ENCODE peak calls at places on chromosomes 4 and X, in four cellular contexts. One of them, this sample, is unnamed.

GRCh38 chr4:23890369-23891063 is 669 bp upstream of the PPARGC1A start:
- DNase-seq in astrocyte: no peak
- DNase-seq in Caco-2: no peak
- DNase-seq in IMR-90: no peak
- DNase-seq in this sample: peak

GRCh38 chrX:21723814-21724213 is 34.1 kb downstream of the SMPX start:
- DNase-seq in astrocyte: no peak
- DNase-seq in Caco-2: no peak
- DNase-seq in IMR-90: no peak
- DNase-seq in this sample: no peak

GRCh38 chr4:83828601-83829000 is 292.7 kb downstream of the GPAT3 start:
- DNase-seq in astrocyte: no peak
- DNase-seq in Caco-2: no peak
- DNase-seq in IMR-90: peak
- DNase-seq in this sample: no peak

GRCh38 chrX:107596651-107597050 is 31.7 kb upstream of the PRPS1 start:
- DNase-seq in astrocyte: no peak
- DNase-seq in Caco-2: no peak
- DNase-seq in IMR-90: no peak
- DNase-seq in this sample: no peak

GRCh38 chr4:8308856-8309771 is 39.6 kb downstream of the HTRA3 start:
- DNase-seq in astrocyte: no peak
- DNase-seq in Caco-2: no peak
- DNase-seq in IMR-90: peak
- DNase-seq in this sample: peak

GRCh38 chrX:2794336-2794735 is 34.4 kb upstream of the GYG2 start:
- DNase-seq in astrocyte: no peak
- DNase-seq in Caco-2: no peak
- DNase-seq in IMR-90: no peak
- DNase-seq in this sample: no peak

GRCh38 chrX:76148753-76149152 is 24.1 kb upstream of the PBDC1 start:
- DNase-seq in astrocyte: peak
- DNase-seq in Caco-2: no peak
- DNase-seq in IMR-90: peak
- DNase-seq in this sample: peak

GRCh38 chrX:153032397-153033118 is 23.7 kb upstream of the PNMA3 start:
- DNase-seq in astrocyte: no peak
- DNase-seq in Caco-2: peak
- DNase-seq in IMR-90: peak
- DNase-seq in this sample: peak

GRCh38 chr4:108166441-108167315 is 2.1 kb downstream of the LEF1 start:
- DNase-seq in astrocyte: peak
- DNase-seq in Caco-2: peak
- DNase-seq in IMR-90: no peak
- DNase-seq in this sample: no peak

GRCh38 chrX:18422886-18423285 is 2.5 kb upstream of the CDKL5 start:
- DNase-seq in astrocyte: no peak
- DNase-seq in Caco-2: no peak
- DNase-seq in IMR-90: peak
- DNase-seq in this sample: peak

GRCh38 chr4:129515356-129515755 is 419.4 kb downstream of the C4orf33 start:
- DNase-seq in astrocyte: no peak
- DNase-seq in Caco-2: no peak
- DNase-seq in IMR-90: no peak
- DNase-seq in this sample: no peak

GRCh38 chr4:139599076-139599475 is 43.1 kb upstream of the SETD7 start:
- DNase-seq in astrocyte: no peak
- DNase-seq in Caco-2: no peak
- DNase-seq in IMR-90: no peak
- DNase-seq in this sample: no peak

GRCh38 chr4:55682295-55682694 is 46.2 kb upstream of the NMU start:
- DNase-seq in astrocyte: no peak
- DNase-seq in Caco-2: no peak
- DNase-seq in IMR-90: no peak
- DNase-seq in this sample: no peak

GRCh38 chrX:88881536-88881935 is 134.5 kb downstream of the CPXCR1 start:
- DNase-seq in astrocyte: no peak
- DNase-seq in Caco-2: no peak
- DNase-seq in IMR-90: no peak
- DNase-seq in this sample: no peak

GRCh38 chr4:95129708-95130343 is 372.1 kb downstream of the BMPR1B start:
- DNase-seq in astrocyte: peak
- DNase-seq in Caco-2: no peak
- DNase-seq in IMR-90: peak
- DNase-seq in this sample: peak

GRCh38 chrX:110578270-110578669 is 217.3 kb downstream of the CHRDL1 start:
- DNase-seq in astrocyte: no peak
- DNase-seq in Caco-2: no peak
- DNase-seq in IMR-90: no peak
- DNase-seq in this sample: no peak

GRCh38 chrX:14697453-14697852 is 168.1 kb downstream of the GLRA2 start:
- DNase-seq in astrocyte: no peak
- DNase-seq in Caco-2: peak
- DNase-seq in IMR-90: no peak
- DNase-seq in this sample: peak

GRCh38 chr4:139656614-139657486 is 8.8 kb upstream of the MGST2 start:
- DNase-seq in astrocyte: peak
- DNase-seq in Caco-2: peak
- DNase-seq in IMR-90: peak
- DNase-seq in this sample: peak

GRCh38 chr4:119748853-119749252 is 120.2 kb upstream of the PDE5A start:
- DNase-seq in astrocyte: peak
- DNase-seq in Caco-2: no peak
- DNase-seq in IMR-90: peak
- DNase-seq in this sample: no peak

GRCh38 chr4:793109-793861 is 32.6 kb downstream of the CPLX1 start:
- DNase-seq in astrocyte: no peak
- DNase-seq in Caco-2: no peak
- DNase-seq in IMR-90: no peak
- DNase-seq in this sample: no peak

GRCh38 chr4:796206-796605 is 29.7 kb downstream of the CPLX1 start:
- DNase-seq in astrocyte: no peak
- DNase-seq in Caco-2: no peak
- DNase-seq in IMR-90: no peak
- DNase-seq in this sample: no peak

GRCh38 chr4:795726-796119 is 30.2 kb downstream of the CPLX1 start:
- DNase-seq in astrocyte: no peak
- DNase-seq in Caco-2: no peak
- DNase-seq in IMR-90: no peak
- DNase-seq in this sample: no peak

GRCh38 chr4:793941-794621 is 31.8 kb downstream of the CPLX1 start:
- DNase-seq in astrocyte: no peak
- DNase-seq in Caco-2: no peak
- DNase-seq in IMR-90: peak
- DNase-seq in this sample: peak

DNA sequence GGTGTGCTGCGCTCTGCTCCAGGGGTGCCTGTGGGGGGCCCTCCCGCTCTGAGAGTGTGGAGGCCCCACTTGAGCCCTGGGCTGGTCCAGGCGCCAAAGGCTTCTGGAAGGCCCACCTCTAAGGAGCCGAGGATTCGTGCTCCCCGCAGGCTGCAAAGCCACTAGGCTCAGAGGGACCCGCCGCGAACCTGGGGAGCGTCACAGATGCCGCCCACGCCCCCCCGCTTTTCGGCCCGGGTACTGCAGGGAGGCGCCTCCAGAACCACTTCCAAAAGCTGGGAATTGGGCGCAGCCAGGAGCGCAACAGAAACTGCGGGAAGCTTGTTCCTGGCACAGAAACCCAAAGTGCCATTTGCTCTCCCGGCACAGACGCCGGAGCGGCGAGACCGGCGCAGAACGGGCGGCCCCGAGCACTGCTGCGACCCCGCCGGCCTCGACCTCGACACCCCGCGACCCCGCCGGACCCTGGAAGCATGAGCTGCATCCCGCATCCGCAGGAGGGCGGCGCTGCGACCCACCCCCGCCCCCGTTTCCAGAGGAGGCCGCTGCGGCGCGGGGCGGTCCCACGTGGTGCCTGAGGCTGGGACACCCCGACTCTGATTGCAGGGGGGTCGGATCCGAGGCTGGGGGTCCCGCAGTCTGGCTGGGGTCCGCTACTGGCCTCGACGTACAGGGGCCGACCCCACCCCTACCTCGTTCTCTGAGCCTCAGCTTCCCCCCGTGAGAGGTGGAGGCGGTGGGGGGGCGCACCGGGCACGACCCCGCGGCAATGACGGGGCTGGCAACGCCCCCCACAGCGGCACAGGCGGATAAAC is 30.8 kb downstream of the CPLX1 start:
- DNase-seq in astrocyte: no peak
- DNase-seq in Caco-2: no peak
- DNase-seq in IMR-90: no peak
- DNase-seq in this sample: no peak
- TF ChIP-seq CTCF in astrocyte: no peak
- TF ChIP-seq CTCF in Caco-2: no peak
- TF ChIP-seq CTCF in IMR-90: no peak
- TF ChIP-seq CTCF in this sample: no peak

DNA sequence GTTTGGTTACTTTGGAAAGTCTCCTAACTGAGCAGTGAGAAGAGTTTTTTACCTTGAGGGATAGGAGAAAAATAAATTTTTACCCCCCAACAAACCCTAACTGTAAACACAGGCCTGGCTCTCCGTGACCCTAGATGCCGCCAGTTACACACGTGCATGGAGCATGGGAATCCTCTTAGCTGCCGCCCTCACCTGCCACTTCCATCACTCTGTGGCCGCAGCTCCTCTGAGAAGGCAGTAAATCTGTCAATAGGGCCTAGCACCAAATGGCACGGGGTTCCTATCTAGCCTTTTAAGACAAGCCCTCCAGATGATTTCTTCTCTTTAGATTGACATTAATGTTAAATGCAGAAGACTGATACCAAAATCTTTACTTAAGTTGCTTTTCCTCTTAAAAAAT is 330.3 kb upstream of the FAM241A start:
- DNase-seq in astrocyte: no peak
- DNase-seq in Caco-2: no peak
- DNase-seq in IMR-90: no peak
- DNase-seq in this sample: no peak
- H3K4me3 ChIP-seq in astrocyte: no peak
- H3K4me3 ChIP-seq in Caco-2: no peak
- H3K4me3 ChIP-seq in IMR-90: no peak
- H3K4me3 ChIP-seq in this sample: no peak

GRCh38 chr4:64584981-64585557 is 175.8 kb upstream of the TECRL start:
- DNase-seq in astrocyte: peak
- DNase-seq in Caco-2: peak
- DNase-seq in IMR-90: peak
- DNase-seq in this sample: peak
- TF ChIP-seq CTCF in astrocyte: peak
- TF ChIP-seq CTCF in Caco-2: peak
- TF ChIP-seq CTCF in IMR-90: peak
- TF ChIP-seq CTCF in this sample: peak

DNA sequence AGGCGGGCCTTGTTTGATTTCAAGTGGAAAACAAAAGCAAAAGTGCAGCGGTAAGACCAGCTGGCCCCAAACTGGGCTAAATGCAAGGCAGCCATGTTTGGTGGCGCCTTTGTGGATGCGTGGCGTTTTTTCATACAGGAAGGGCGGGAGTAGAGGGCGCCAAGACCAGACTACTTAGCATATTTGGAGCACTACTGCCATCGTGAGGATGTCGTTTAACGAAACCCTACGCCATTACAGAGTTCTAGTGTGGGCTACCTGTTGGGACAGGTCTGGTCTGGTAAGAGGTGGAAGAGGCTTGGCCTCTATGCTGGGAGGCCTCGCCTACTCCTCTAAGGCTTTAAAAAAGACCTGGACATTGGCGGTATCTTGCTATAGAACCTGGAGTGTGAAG is 230.7 kb upstream of the STK26 start:
- DNase-seq in astrocyte: peak
- DNase-seq in Caco-2: no peak
- DNase-seq in IMR-90: peak
- DNase-seq in this sample: no peak
- H3K4me3 ChIP-seq in astrocyte: no peak
- H3K4me3 ChIP-seq in Caco-2: no peak
- H3K4me3 ChIP-seq in IMR-90: peak
- H3K4me3 ChIP-seq in this sample: no peak

GRCh38 chr4:156195914-156196313 is 242.2 kb upstream of the CTSO start:
- DNase-seq in astrocyte: no peak
- DNase-seq in Caco-2: no peak
- DNase-seq in IMR-90: no peak
- DNase-seq in this sample: peak
- TF ChIP-seq CTCF in astrocyte: no peak
- TF ChIP-seq CTCF in Caco-2: no peak
- TF ChIP-seq CTCF in IMR-90: no peak
- TF ChIP-seq CTCF in this sample: no peak

GRCh38 chrX:150575415-150575814 is 7.0 kb downstream of the MTM1 start:
- DNase-seq in astrocyte: peak
- DNase-seq in Caco-2: no peak
- DNase-seq in IMR-90: peak
- DNase-seq in this sample: peak

GRCh38 chrX:150573702-150574101 is 5.3 kb downstream of the MTM1 start:
- DNase-seq in astrocyte: no peak
- DNase-seq in Caco-2: no peak
- DNase-seq in IMR-90: no peak
- DNase-seq in this sample: no peak

GRCh38 chrX:150572206-150572605 is 3.8 kb downstream of the MTM1 start:
- DNase-seq in astrocyte: no peak
- DNase-seq in Caco-2: no peak
- DNase-seq in IMR-90: no peak
- DNase-seq in this sample: no peak

GRCh38 chrX:150577174-150577573 is 8.8 kb downstream of the MTM1 start:
- DNase-seq in astrocyte: no peak
- DNase-seq in Caco-2: no peak
- DNase-seq in IMR-90: no peak
- DNase-seq in this sample: no peak

DNA sequence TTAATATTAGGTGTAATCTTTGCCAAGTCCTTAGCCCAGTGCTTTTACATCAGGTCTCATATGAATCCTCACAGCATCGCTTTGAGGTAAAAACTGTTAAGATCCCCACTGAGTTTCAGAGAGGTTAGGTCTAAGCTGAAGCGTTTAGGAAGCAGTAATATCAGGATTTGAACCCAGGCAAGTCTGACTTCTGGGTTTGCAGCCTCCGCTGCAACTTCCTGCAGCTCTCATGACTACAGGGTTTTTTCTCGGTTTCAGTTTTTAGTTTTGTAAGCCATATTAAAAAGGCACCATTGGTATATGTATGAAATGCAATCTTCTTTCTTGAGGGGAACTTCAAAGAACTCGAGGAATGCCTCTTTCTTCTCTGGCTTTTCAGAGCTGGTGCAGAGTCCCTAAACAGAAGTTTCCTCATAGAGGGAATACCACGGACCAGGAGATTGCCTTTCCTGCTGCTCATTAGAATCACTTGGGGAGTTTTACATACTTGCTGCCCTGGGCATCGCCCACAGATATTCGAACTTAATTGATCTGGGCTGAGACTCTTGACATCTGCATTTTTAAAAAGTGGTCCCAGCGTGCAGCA is 6.5 kb downstream of the MTM1 start:
- DNase-seq in astrocyte: no peak
- DNase-seq in Caco-2: no peak
- DNase-seq in IMR-90: no peak
- DNase-seq in this sample: no peak
- H3K4me3 ChIP-seq in astrocyte: no peak
- H3K4me3 ChIP-seq in Caco-2: no peak
- H3K4me3 ChIP-seq in IMR-90: no peak
- H3K4me3 ChIP-seq in this sample: no peak